ENCODE peak calls at places on chromosomes 11 and 22, in seven cellular contexts. U is epithelial cell of proximal tubule, N is PC-3, E is psoas muscle, Y is SK-N-SH, G is neural progenitor cell, F is astrocyte of the spinal cord. J is an unnamed sample.

GRCh38 chr22:30004101-30004500 is 76.2 kb upstream of the HORMAD2 start:
- DNase-seq in U (no peak), N (no peak), E (no peak), Y (no peak), G (no peak), F (no peak), J (no peak)

GRCh38 chr11:115717215-115717584 is 213.0 kb upstream of the CADM1 start:
- DNase-seq in U (no peak), N (no peak), E (no peak), Y (no peak), G (no peak), F (no peak), J (no peak)

GRCh38 chr22:23514317-23515038 is 65.6 kb downstream of the IGLL1 start:
- DNase-seq in U (no peak), N (no peak), E (no peak), Y (peak; percentile 51), G (no peak), F (no peak), J (no peak)

GRCh38 chr11:693887-694562 is 997 bp downstream of the DEAF1 start:
- DNase-seq in U (no peak), N (no peak), E (no peak), Y (no peak), G (no peak), F (no peak), J (no peak)

GRCh38 chr11:134032501-134033091 is 36.3 kb upstream of the JAM3 start:
- DNase-seq in U (no peak), N (no peak), E (no peak), Y (no peak), G (no peak), F (no peak), J (no peak)

GRCh38 chr11:87739766-87740165 is 435.5 kb downstream of the RAB38 start:
- DNase-seq in U (no peak), N (no peak), E (no peak), Y (no peak), G (no peak), F (peak; percentile 13), J (no peak)

GRCh38 chr22:37248251-37248650 is 4.2 kb upstream of the RAC2 start:
- DNase-seq in U (no peak), N (peak; percentile 66), E (no peak), Y (no peak), G (no peak), F (no peak), J (no peak)

GRCh38 chr22:46674367-46674781 is 54.2 kb downstream of the GRAMD4 start:
- DNase-seq in U (no peak), N (no peak), E (peak; percentile 84), Y (no peak), G (no peak), F (no peak), J (no peak)

GRCh38 chr11:26088391-26088790 is 243.5 kb upstream of the ANO3 start:
- DNase-seq in U (no peak), N (no peak), E (no peak), Y (no peak), G (no peak), F (peak; percentile 38), J (peak; percentile 21)

GRCh38 chr11:118052581-118053206 is 24.2 kb upstream of the TMPRSS4 start:
- DNase-seq in U (no peak), N (no peak), E (peak; percentile 36), Y (no peak), G (no peak), F (no peak), J (no peak)

GRCh38 chr11:66328036-66328306 is 8.3 kb downstream of the RIN1 start:
- DNase-seq in U (no peak), N (no peak), E (peak; percentile 53), Y (no peak), G (no peak), F (no peak), J (no peak)

GRCh38 chr11:112525270-112525669 is 264.6 kb upstream of the PLET1 start:
- DNase-seq in U (no peak), N (no peak), E (no peak), Y (no peak), G (no peak), F (peak; percentile 42), J (no peak)

GRCh38 chr11:34653851-34654490 is 33.1 kb downstream of the EHF start:
- DNase-seq in U (peak; percentile 94), N (peak; percentile 97), E (peak; percentile 81), Y (no peak), G (peak; percentile 11), F (peak; percentile 90), J (peak; percentile 99)

DNA sequence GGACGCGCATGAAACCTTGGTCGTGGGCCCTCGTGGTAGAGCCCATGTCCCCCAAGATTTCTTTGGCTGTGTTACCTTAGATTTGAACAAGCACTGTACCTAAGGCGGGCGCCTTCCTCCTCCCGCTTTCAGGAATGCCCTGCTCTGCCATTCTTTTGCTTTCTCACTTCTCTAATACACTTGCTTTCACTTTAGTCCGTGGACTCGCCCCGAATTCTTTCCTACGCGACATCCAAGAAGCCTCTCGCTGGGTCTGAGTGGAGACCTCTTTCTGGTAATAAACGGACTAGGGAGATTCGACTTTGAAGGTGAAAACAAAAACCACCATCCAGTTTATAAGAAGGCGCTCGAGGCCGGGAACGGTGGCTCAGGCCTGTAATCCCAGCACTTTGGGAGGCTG is 1.2 kb upstream of the NUP50 start:
- DNase-seq in U (no peak), N (no peak), E (no peak), Y (no peak), G (peak; percentile 4), F (no peak), J (no peak)
- H3K4me3 ChIP-seq in U (peak overlapping the region; percentile 92), N (peak overlapping the region; percentile 99), E (peak overlapping the region; percentile 73), Y (peak overlapping the region; percentile 91), G (peak overlapping the region; percentile 99), F (peak overlapping the region; percentile 78), J (peak overlapping the region; percentile 78)

GRCh38 chr11:121334973-121335711 is 42.6 kb downstream of the SC5D start:
- DNase-seq in U (no peak), N (no peak), E (no peak), Y (no peak), G (no peak), F (no peak), J (no peak)
- TF ChIP-seq CTCF in U (peak; percentile 36), N (peak; percentile 57), E (no peak), Y (no peak), G (no peak), F (peak; percentile 18), J (peak; percentile 29)

DNA sequence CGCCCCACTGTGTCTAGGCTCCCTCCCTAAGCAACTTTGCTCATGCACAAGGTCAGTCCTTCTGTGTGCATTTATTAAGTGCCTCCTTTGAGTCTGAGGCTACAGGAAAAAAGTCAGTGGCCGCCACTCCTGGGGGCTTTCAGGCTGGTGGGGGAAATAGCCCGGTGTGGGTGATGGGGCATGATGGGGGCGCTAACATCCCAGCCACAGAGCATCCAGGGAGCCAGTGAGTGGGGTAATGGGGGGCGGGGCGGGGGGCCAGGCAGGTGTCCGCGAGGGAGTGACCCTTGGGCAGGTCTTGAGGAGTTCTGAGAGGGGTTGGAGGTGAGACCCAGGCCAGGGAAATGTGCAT is 10.0 kb upstream of the EHD1 start:
- DNase-seq in U (no peak), N (no peak), E (no peak), Y (no peak), G (no peak), F (no peak), J (no peak)
- H3K4me3 ChIP-seq in U (peak overlapping the region; percentile 20), N (no peak overlapping the region), E (no peak overlapping the region), Y (no peak overlapping the region), G (no peak overlapping the region), F (no peak overlapping the region), J (no peak overlapping the region)

DNA sequence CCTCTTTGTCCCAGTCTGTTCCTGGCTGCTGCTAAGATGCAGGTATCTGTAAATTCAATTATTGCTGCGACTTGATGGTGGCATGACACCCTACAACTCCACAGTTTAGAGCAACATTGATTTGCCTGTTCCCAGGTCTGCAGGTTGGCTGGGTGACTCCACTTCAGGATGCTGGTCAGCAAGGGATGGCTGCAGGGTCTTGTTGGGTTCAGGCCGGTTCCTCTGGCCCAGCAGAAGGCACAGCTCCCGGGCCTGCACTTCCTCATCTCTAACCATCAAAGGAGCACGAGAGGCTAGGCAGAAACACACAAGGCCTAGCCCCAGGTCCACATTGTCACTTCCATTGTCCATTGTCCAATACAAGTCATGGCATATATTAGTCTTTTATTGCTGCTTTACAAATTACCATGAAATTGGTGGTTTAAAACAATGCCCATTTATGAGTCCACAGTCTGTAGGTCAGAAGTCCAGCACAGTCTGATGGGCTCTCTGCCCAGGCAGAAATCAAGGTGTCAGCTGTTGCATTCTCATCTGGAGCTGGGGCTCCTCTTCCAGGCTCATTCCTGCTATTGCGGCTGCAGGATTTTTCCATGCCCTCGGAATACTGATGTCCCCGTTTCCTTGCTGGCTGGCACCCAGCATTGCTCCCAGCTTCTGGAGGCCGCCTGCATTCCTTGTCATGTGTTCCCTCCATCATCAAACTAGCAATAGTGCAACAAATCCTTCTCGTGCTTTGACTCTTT is 96.6 kb upstream of the LMO1 start:
- DNase-seq in U (no peak), N (no peak), E (no peak), Y (peak; percentile 52), G (no peak), F (no peak), J (no peak)
- TF ChIP-seq CTCF in U (peak; percentile 51), N (peak; percentile 12), E (no peak), Y (no peak), G (peak; percentile 39), F (no peak), J (peak; percentile 25)